ENCODE peak calls at places on chromosomes 3 and 15, in ten cellular contexts. One of them, this sample, is unnamed.

GRCh38 chr15:57559875-57560274 is 31.8 kb upstream of the MYZAP start:
- DNase-seq in stimulated activated CD4-positive, alpha-beta T cell treated with anti-CD3 and anti-CD28 coated beads, Interleukin-4, amount 100 ng/mL, for 1 hour: peak; percentile 76
- DNase-seq in transverse colon: peak; percentile 90
- DNase-seq in HT1080: peak; percentile 68
- DNase-seq in ELF-1: peak; percentile 81
- DNase-seq in stimulated activated naive CD8-positive, alpha-beta T cell treated with anti-CD3 and anti-CD28 coated beads, Interleukin-15, Interleukin-2, amounts not matched to agents 100 U/mL and 50 U/mL, for 24 hours: peak; percentile 82
- DNase-seq in D721Med: no peak
- DNase-seq in GM04503: no peak
- DNase-seq in brain microvascular endothelial cell: peak; percentile 48
- DNase-seq in NT2/D1: peak; percentile 43
- DNase-seq in this sample: peak; percentile 22

GRCh38 chr3:101574388-101575156 is 592 bp downstream of the PCNP start:
- DNase-seq in stimulated activated CD4-positive, alpha-beta T cell treated with anti-CD3 and anti-CD28 coated beads, Interleukin-4, amount 100 ng/mL, for 1 hour: no peak
- DNase-seq in transverse colon: peak; percentile 44
- DNase-seq in HT1080: peak; percentile 55
- DNase-seq in ELF-1: peak; percentile 78
- DNase-seq in stimulated activated naive CD8-positive, alpha-beta T cell treated with anti-CD3 and anti-CD28 coated beads, Interleukin-15, Interleukin-2, amounts not matched to agents 100 U/mL and 50 U/mL, for 24 hours: peak; percentile 56
- DNase-seq in D721Med: no peak
- DNase-seq in GM04503: peak; percentile 27
- DNase-seq in brain microvascular endothelial cell: peak; percentile 45
- DNase-seq in NT2/D1: peak; percentile 11
- DNase-seq in this sample: peak; percentile 59

GRCh38 chr15:62469874-62470688 is 305.0 kb upstream of the C2CD4B start:
- DNase-seq in stimulated activated CD4-positive, alpha-beta T cell treated with anti-CD3 and anti-CD28 coated beads, Interleukin-4, amount 100 ng/mL, for 1 hour: no peak
- DNase-seq in transverse colon: no peak
- DNase-seq in HT1080: peak; percentile 87
- DNase-seq in ELF-1: peak; percentile 83
- DNase-seq in stimulated activated naive CD8-positive, alpha-beta T cell treated with anti-CD3 and anti-CD28 coated beads, Interleukin-15, Interleukin-2, amounts not matched to agents 100 U/mL and 50 U/mL, for 24 hours: no peak
- DNase-seq in D721Med: no peak
- DNase-seq in GM04503: peak; percentile 87
- DNase-seq in brain microvascular endothelial cell: peak; percentile 63
- DNase-seq in NT2/D1: no peak
- DNase-seq in this sample: peak; percentile 86

GRCh38 chr3:171347017-171347979 is 112.9 kb downstream of the TNIK start:
- DNase-seq in stimulated activated CD4-positive, alpha-beta T cell treated with anti-CD3 and anti-CD28 coated beads, Interleukin-4, amount 100 ng/mL, for 1 hour: no peak
- DNase-seq in transverse colon: no peak
- DNase-seq in HT1080: peak; percentile 73
- DNase-seq in ELF-1: no peak
- DNase-seq in stimulated activated naive CD8-positive, alpha-beta T cell treated with anti-CD3 and anti-CD28 coated beads, Interleukin-15, Interleukin-2, amounts not matched to agents 100 U/mL and 50 U/mL, for 24 hours: no peak
- DNase-seq in D721Med: no peak
- DNase-seq in GM04503: no peak
- DNase-seq in brain microvascular endothelial cell: peak; percentile 29
- DNase-seq in NT2/D1: no peak
- DNase-seq in this sample: peak; percentile 34

GRCh38 chr15:86273309-86273708 is 193.6 kb downstream of the AGBL1 start:
- DNase-seq in stimulated activated CD4-positive, alpha-beta T cell treated with anti-CD3 and anti-CD28 coated beads, Interleukin-4, amount 100 ng/mL, for 1 hour: no peak
- DNase-seq in transverse colon: no peak
- DNase-seq in HT1080: no peak
- DNase-seq in ELF-1: no peak
- DNase-seq in stimulated activated naive CD8-positive, alpha-beta T cell treated with anti-CD3 and anti-CD28 coated beads, Interleukin-15, Interleukin-2, amounts not matched to agents 100 U/mL and 50 U/mL, for 24 hours: no peak
- DNase-seq in D721Med: no peak
- DNase-seq in GM04503: no peak
- DNase-seq in brain microvascular endothelial cell: no peak
- DNase-seq in NT2/D1: no peak
- DNase-seq in this sample: no peak

GRCh38 chr3:58249358-58250092 is 11.9 kb downstream of the ABHD6 start:
- DNase-seq in stimulated activated CD4-positive, alpha-beta T cell treated with anti-CD3 and anti-CD28 coated beads, Interleukin-4, amount 100 ng/mL, for 1 hour: no peak
- DNase-seq in transverse colon: peak; percentile 81
- DNase-seq in HT1080: no peak
- DNase-seq in ELF-1: peak; percentile 39
- DNase-seq in stimulated activated naive CD8-positive, alpha-beta T cell treated with anti-CD3 and anti-CD28 coated beads, Interleukin-15, Interleukin-2, amounts not matched to agents 100 U/mL and 50 U/mL, for 24 hours: no peak
- DNase-seq in D721Med: no peak
- DNase-seq in GM04503: no peak
- DNase-seq in brain microvascular endothelial cell: no peak
- DNase-seq in NT2/D1: no peak
- DNase-seq in this sample: peak; percentile 8

GRCh38 chr3:10189557-10190374 is 25.0 kb downstream of the IRAK2 start:
- DNase-seq in stimulated activated CD4-positive, alpha-beta T cell treated with anti-CD3 and anti-CD28 coated beads, Interleukin-4, amount 100 ng/mL, for 1 hour: no peak
- DNase-seq in transverse colon: peak; percentile 78
- DNase-seq in HT1080: peak; percentile 93
- DNase-seq in ELF-1: no peak
- DNase-seq in stimulated activated naive CD8-positive, alpha-beta T cell treated with anti-CD3 and anti-CD28 coated beads, Interleukin-15, Interleukin-2, amounts not matched to agents 100 U/mL and 50 U/mL, for 24 hours: peak; percentile 55
- DNase-seq in D721Med: no peak
- DNase-seq in GM04503: no peak
- DNase-seq in brain microvascular endothelial cell: no peak
- DNase-seq in NT2/D1: no peak
- DNase-seq in this sample: peak; percentile 25

GRCh38 chr3:134357914-134358811 is 16.1 kb downstream of the AMOTL2 start:
- DNase-seq in stimulated activated CD4-positive, alpha-beta T cell treated with anti-CD3 and anti-CD28 coated beads, Interleukin-4, amount 100 ng/mL, for 1 hour: no peak
- DNase-seq in transverse colon: no peak
- DNase-seq in HT1080: peak; percentile 99
- DNase-seq in ELF-1: peak; percentile 96
- DNase-seq in stimulated activated naive CD8-positive, alpha-beta T cell treated with anti-CD3 and anti-CD28 coated beads, Interleukin-15, Interleukin-2, amounts not matched to agents 100 U/mL and 50 U/mL, for 24 hours: peak; percentile 22
- DNase-seq in D721Med: no peak
- DNase-seq in GM04503: peak; percentile 93
- DNase-seq in brain microvascular endothelial cell: peak; percentile 92
- DNase-seq in NT2/D1: peak; percentile 93
- DNase-seq in this sample: peak; percentile 97

GRCh38 chr3:126153695-126154360 is 26.6 kb downstream of the ALDH1L1 start:
- DNase-seq in stimulated activated CD4-positive, alpha-beta T cell treated with anti-CD3 and anti-CD28 coated beads, Interleukin-4, amount 100 ng/mL, for 1 hour: no peak
- DNase-seq in transverse colon: no peak
- DNase-seq in HT1080: no peak
- DNase-seq in ELF-1: no peak
- DNase-seq in stimulated activated naive CD8-positive, alpha-beta T cell treated with anti-CD3 and anti-CD28 coated beads, Interleukin-15, Interleukin-2, amounts not matched to agents 100 U/mL and 50 U/mL, for 24 hours: no peak
- DNase-seq in D721Med: no peak
- DNase-seq in GM04503: no peak
- DNase-seq in brain microvascular endothelial cell: no peak
- DNase-seq in NT2/D1: no peak
- DNase-seq in this sample: no peak

GRCh38 chr3:45841380-45841700 is 579 bp downstream of the LZTFL1 start:
- DNase-seq in stimulated activated CD4-positive, alpha-beta T cell treated with anti-CD3 and anti-CD28 coated beads, Interleukin-4, amount 100 ng/mL, for 1 hour: peak; percentile 14
- DNase-seq in transverse colon: peak; percentile 19
- DNase-seq in HT1080: no peak
- DNase-seq in ELF-1: no peak
- DNase-seq in stimulated activated naive CD8-positive, alpha-beta T cell treated with anti-CD3 and anti-CD28 coated beads, Interleukin-15, Interleukin-2, amounts not matched to agents 100 U/mL and 50 U/mL, for 24 hours: no peak
- DNase-seq in D721Med: no peak
- DNase-seq in GM04503: no peak
- DNase-seq in brain microvascular endothelial cell: peak; percentile 6
- DNase-seq in NT2/D1: no peak
- DNase-seq in this sample: peak; percentile 20

GRCh38 chr3:148389916-148390315 is 307.8 kb upstream of the AGTR1 start:
- DNase-seq in stimulated activated CD4-positive, alpha-beta T cell treated with anti-CD3 and anti-CD28 coated beads, Interleukin-4, amount 100 ng/mL, for 1 hour: no peak
- DNase-seq in transverse colon: no peak
- DNase-seq in HT1080: peak; percentile 45
- DNase-seq in ELF-1: no peak
- DNase-seq in stimulated activated naive CD8-positive, alpha-beta T cell treated with anti-CD3 and anti-CD28 coated beads, Interleukin-15, Interleukin-2, amounts not matched to agents 100 U/mL and 50 U/mL, for 24 hours: no peak
- DNase-seq in D721Med: no peak
- DNase-seq in GM04503: no peak
- DNase-seq in brain microvascular endothelial cell: peak; percentile 3
- DNase-seq in NT2/D1: no peak
- DNase-seq in this sample: peak; percentile 25

This sample was measured in astrocyte of the spinal cord.